ENCODE peak calls at places on chromosomes 12 and 14, in five cellular contexts. One of them, this sample, is unnamed. For H3K4me1, the result is how much of the 10 kb centered on the place peaks cover.

GRCh38 chr14:99563749-99564129 is 40.3 kb downstream of the CCDC85C start:
- DNase-seq in adrenal gland: no peak
- DNase-seq in breast epithelium: no peak
- DNase-seq in heart left ventricle: no peak
- DNase-seq in stomach: no peak
- DNase-seq in this sample: no peak

GRCh38 chr14:95023886-95024285 is 133.4 kb downstream of the DICER1 start:
- DNase-seq in adrenal gland: no peak
- DNase-seq in breast epithelium: no peak
- DNase-seq in heart left ventricle: no peak
- DNase-seq in stomach: no peak
- DNase-seq in this sample: no peak

GRCh38 chr12:88896958-88897357 is 316.7 kb upstream of the KITLG start:
- DNase-seq in adrenal gland: no peak
- DNase-seq in breast epithelium: no peak
- DNase-seq in heart left ventricle: no peak
- DNase-seq in stomach: no peak
- DNase-seq in this sample: no peak

GRCh38 chr12:72272731-72273498 is 745 bp downstream of the TRHDE start:
- DNase-seq in adrenal gland: no peak
- DNase-seq in breast epithelium: no peak
- DNase-seq in heart left ventricle: peak
- DNase-seq in stomach: no peak
- DNase-seq in this sample: no peak

GRCh38 chr14:76884394-76884793 is 58.2 kb downstream of the LRRC74A start:
- DNase-seq in adrenal gland: no peak
- DNase-seq in breast epithelium: no peak
- DNase-seq in heart left ventricle: no peak
- DNase-seq in stomach: no peak
- DNase-seq in this sample: no peak

GRCh38 chr14:51726166-51726899 is 74.6 kb downstream of the FRMD6 start:
- DNase-seq in adrenal gland: no peak
- DNase-seq in breast epithelium: no peak
- DNase-seq in heart left ventricle: no peak
- DNase-seq in stomach: no peak
- DNase-seq in this sample: no peak

GRCh38 chr14:24127673-24128072 is 2.8 kb upstream of the FITM1 start:
- DNase-seq in adrenal gland: no peak
- DNase-seq in breast epithelium: no peak
- DNase-seq in heart left ventricle: no peak
- DNase-seq in stomach: no peak
- DNase-seq in this sample: no peak

GRCh38 chr12:40158592-40159111 is 52.8 kb upstream of the SLC2A13 start:
- DNase-seq in adrenal gland: peak
- DNase-seq in breast epithelium: peak
- DNase-seq in heart left ventricle: no peak
- DNase-seq in stomach: no peak
- DNase-seq in this sample: no peak

GRCh38 chr12:46268349-46268616 is 560 bp downstream of the SLC38A1 start:
- DNase-seq in adrenal gland: no peak
- DNase-seq in breast epithelium: no peak
- DNase-seq in heart left ventricle: no peak
- DNase-seq in stomach: no peak
- DNase-seq in this sample: no peak

GRCh38 chr14:100709252-100709955 is 17.3 kb upstream of the DLK1 start:
- DNase-seq in adrenal gland: peak
- DNase-seq in breast epithelium: peak
- DNase-seq in heart left ventricle: peak
- DNase-seq in stomach: no peak
- DNase-seq in this sample: peak

GRCh38 chr12:124321556-124322270 is 26.8 kb downstream of the RFLNA start:
- DNase-seq in adrenal gland: no peak
- DNase-seq in breast epithelium: no peak
- DNase-seq in heart left ventricle: no peak
- DNase-seq in stomach: no peak
- DNase-seq in this sample: no peak

GRCh38 chr14:78278464-78278863 is 108.3 kb downstream of the NRXN3 start:
- DNase-seq in adrenal gland: no peak
- DNase-seq in breast epithelium: no peak
- DNase-seq in heart left ventricle: no peak
- DNase-seq in stomach: no peak
- DNase-seq in this sample: no peak

GRCh38 chr12:47837190-47838171 is 17.8 kb upstream of the HDAC7 start:
- DNase-seq in adrenal gland: peak
- DNase-seq in breast epithelium: peak
- DNase-seq in heart left ventricle: peak
- DNase-seq in stomach: peak
- DNase-seq in this sample: peak

GRCh38 chr12:78617683-78618082 is 246.9 kb upstream of the SYT1 start:
- DNase-seq in adrenal gland: no peak
- DNase-seq in breast epithelium: no peak
- DNase-seq in heart left ventricle: no peak
- DNase-seq in stomach: no peak
- DNase-seq in this sample: no peak

GRCh38 chr14:50550294-50550693 is 9.7 kb upstream of the ATL1 start:
- DNase-seq in adrenal gland: no peak
- DNase-seq in breast epithelium: no peak
- DNase-seq in heart left ventricle: no peak
- DNase-seq in stomach: no peak
- DNase-seq in this sample: no peak

DNA sequence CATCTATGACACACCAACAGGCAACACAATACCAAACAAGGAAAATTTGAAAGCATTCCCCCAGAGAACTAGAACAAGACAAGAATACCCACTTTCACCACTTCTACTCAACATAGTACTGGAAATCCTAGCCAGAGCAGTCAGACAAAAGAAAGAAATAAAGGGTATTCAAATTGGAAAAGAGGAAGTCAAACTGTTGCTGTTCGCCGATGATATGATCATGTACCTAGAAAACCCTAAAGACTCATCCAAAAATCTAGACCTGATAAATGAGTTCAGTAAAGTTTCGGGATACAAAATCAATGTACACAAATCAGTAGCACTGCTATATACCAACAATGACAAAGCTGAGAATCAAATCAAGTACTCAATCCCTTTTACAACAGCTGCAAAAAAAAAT is 8.1 kb upstream of the ATL1 start:
- DNase-seq in adrenal gland: no peak
- DNase-seq in breast epithelium: no peak
- DNase-seq in heart left ventricle: no peak
- DNase-seq in stomach: no peak
- DNase-seq in this sample: no peak
- TF ChIP-seq CTCF in adrenal gland: no peak
- TF ChIP-seq CTCF in breast epithelium: no peak
- TF ChIP-seq CTCF in heart left ventricle: no peak
- TF ChIP-seq CTCF in stomach: no peak
- TF ChIP-seq CTCF in this sample: no peak

GRCh38 chr14:102604183-102604582 is 11.7 kb downstream of the RCOR1 start:
- DNase-seq in adrenal gland: no peak
- DNase-seq in breast epithelium: no peak
- DNase-seq in heart left ventricle: no peak
- DNase-seq in stomach: no peak
- DNase-seq in this sample: no peak
- H3K4me1 ChIP-seq in adrenal gland: under half
- H3K4me1 ChIP-seq in breast epithelium: under half
- H3K4me1 ChIP-seq in heart left ventricle: under half
- H3K4me1 ChIP-seq in stomach: under half
- H3K4me1 ChIP-seq in this sample: under half

GRCh38 chr12:19836456-19836855 is 397.2 kb downstream of the AEBP2 start:
- DNase-seq in adrenal gland: no peak
- DNase-seq in breast epithelium: no peak
- DNase-seq in heart left ventricle: no peak
- DNase-seq in stomach: no peak
- DNase-seq in this sample: no peak
- H3K27ac ChIP-seq in adrenal gland: no peak
- H3K27ac ChIP-seq in breast epithelium: no peak
- H3K27ac ChIP-seq in heart left ventricle: no peak
- H3K27ac ChIP-seq in stomach: no peak
- H3K27ac ChIP-seq in this sample: no peak

GRCh38 chr14:75427482-75428229 is at the start of gene JDP2:
- DNase-seq in adrenal gland: peak
- DNase-seq in breast epithelium: peak
- DNase-seq in heart left ventricle: peak
- DNase-seq in stomach: peak
- DNase-seq in this sample: peak
- TF ChIP-seq CTCF in adrenal gland: peak
- TF ChIP-seq CTCF in breast epithelium: peak
- TF ChIP-seq CTCF in heart left ventricle: peak
- TF ChIP-seq CTCF in stomach: no peak
- TF ChIP-seq CTCF in this sample: peak

GRCh38 chr14:74571441-74571841 is 40.6 kb downstream of the LTBP2 start:
- DNase-seq in adrenal gland: no peak
- DNase-seq in breast epithelium: no peak
- DNase-seq in heart left ventricle: no peak
- DNase-seq in stomach: no peak
- DNase-seq in this sample: no peak

GRCh38 chr14:74570696-74571095 is 41.3 kb downstream of the LTBP2 start:
- DNase-seq in adrenal gland: no peak
- DNase-seq in breast epithelium: no peak
- DNase-seq in heart left ventricle: no peak
- DNase-seq in stomach: no peak
- DNase-seq in this sample: no peak

GRCh38 chr14:74568896-74569295 is 43.1 kb downstream of the LTBP2 start:
- DNase-seq in adrenal gland: no peak
- DNase-seq in breast epithelium: no peak
- DNase-seq in heart left ventricle: no peak
- DNase-seq in stomach: no peak
- DNase-seq in this sample: peak

GRCh38 chr14:74569387-74569786 is 42.6 kb downstream of the LTBP2 start:
- DNase-seq in adrenal gland: no peak
- DNase-seq in breast epithelium: no peak
- DNase-seq in heart left ventricle: no peak
- DNase-seq in stomach: no peak
- DNase-seq in this sample: no peak

GRCh38 chr14:74569826-74570591 is 42.0 kb downstream of the LTBP2 start:
- DNase-seq in adrenal gland: no peak
- DNase-seq in breast epithelium: peak
- DNase-seq in heart left ventricle: no peak
- DNase-seq in stomach: no peak
- DNase-seq in this sample: no peak
- H3K4me1 ChIP-seq in adrenal gland: under half
- H3K4me1 ChIP-seq in breast epithelium: under half
- H3K4me1 ChIP-seq in heart left ventricle: half or more
- H3K4me1 ChIP-seq in stomach: under half
- H3K4me1 ChIP-seq in this sample: half or more

GRCh38 chr12:3078086-3078820 is 1.1 kb downstream of the TSPAN9 start:
- DNase-seq in adrenal gland: no peak
- DNase-seq in breast epithelium: no peak
- DNase-seq in heart left ventricle: no peak
- DNase-seq in stomach: no peak
- DNase-seq in this sample: no peak
- H3K27ac ChIP-seq in adrenal gland: no peak
- H3K27ac ChIP-seq in breast epithelium: no peak
- H3K27ac ChIP-seq in heart left ventricle: peak
- H3K27ac ChIP-seq in stomach: peak
- H3K27ac ChIP-seq in this sample: peak

GRCh38 chr14:72178517-72178916 is 246.3 kb downstream of the RGS6 start:
- DNase-seq in adrenal gland: no peak
- DNase-seq in breast epithelium: no peak
- DNase-seq in heart left ventricle: no peak
- DNase-seq in stomach: no peak
- DNase-seq in this sample: no peak
- TF ChIP-seq CTCF in adrenal gland: no peak
- TF ChIP-seq CTCF in breast epithelium: no peak
- TF ChIP-seq CTCF in heart left ventricle: no peak
- TF ChIP-seq CTCF in stomach: no peak
- TF ChIP-seq CTCF in this sample: no peak